ENCODE peak calls at places on chromosomes 13 and 19, in seven cellular contexts. Q is amniotic stem cell; L is activated gamma-delta T cell treated with anti-CD3 and anti-CD28 coated beads, Interleukin-2, amount 50 U/mL, for 16 hours; O is fibroblast of villous mesenchyme; M is dorsolateral prefrontal cortex; W is nephron progenitor cell; G is GM20000. P is an unnamed sample.
A peak's percentile ranks its signal among the peaks of the same experiment; 100 is the strongest.

GRCh38 chr19:52665529-52665928 is 27.4 kb upstream of the ZNF83 start:
- DNase-seq in O (peak; percentile 29), L (no peak), Q (no peak), G (no peak), M (no peak), W (no peak), P (no peak)

GRCh38 chr19:1066748-1067340 is at the start of gene ARHGAP45:
- DNase-seq in L (peak; percentile 73), O (no peak), M (no peak), G (peak; percentile 94), Q (no peak), W (peak; percentile 54), P (no peak)

GRCh38 chr19:46766569-46767317 is 20.5 kb upstream of the STRN4 start:
- DNase-seq in W (peak; percentile 53), L (peak; percentile 46), Q (no peak), M (no peak), O (no peak), G (peak; percentile 69), P (no peak)

GRCh38 chr19:55031178-55031577 is 6.9 kb downstream of the GP6 start:
- DNase-seq in L (no peak), W (no peak), G (no peak), O (no peak), M (no peak), Q (no peak), P (no peak)

GRCh38 chr19:35846038-35846668 is 6.2 kb downstream of the NPHS1 start:
- DNase-seq in M (no peak), O (no peak), L (no peak), W (no peak), Q (no peak), G (no peak), P (no peak)

GRCh38 chr19:39677931-39678889 is 22.5 kb downstream of the LGALS16 start:
- DNase-seq in O (no peak), Q (no peak), W (no peak), L (no peak), G (no peak), M (no peak), P (no peak)

GRCh38 chr13:29497137-29497654 is 98.3 kb downstream of the SLC7A1 start:
- DNase-seq in Q (no peak), M (no peak), O (peak; percentile 32), L (no peak), W (peak; percentile 43), G (no peak), P (no peak)

GRCh38 chr13:101915333-101915732 is 462.9 kb downstream of the ITGBL1 start:
- DNase-seq in L (no peak), W (no peak), G (no peak), Q (no peak), O (no peak), M (no peak), P (no peak)

GRCh38 chr13:97423300-97424045 is 10.5 kb upstream of the RAP2A start:
- DNase-seq in Q (no peak), M (no peak), L (no peak), G (no peak), O (no peak), W (no peak), P (no peak)

GRCh38 chr19:23792784-23793183 is 34.1 kb upstream of the ZNF681 start:
- DNase-seq in G (no peak), O (no peak), W (no peak), Q (no peak), M (no peak), L (no peak), P (no peak)

GRCh38 chr13:48043789-48044503 is 6.4 kb downstream of the NUDT15 start:
- DNase-seq in L (no peak), M (no peak), O (peak; percentile 43), Q (no peak), W (no peak), G (no peak), P (no peak)

GRCh38 chr13:40233731-40234195 is 432.7 kb downstream of the FOXO1 start:
- DNase-seq in Q (no peak), G (no peak), W (peak; percentile 5), L (no peak), M (no peak), O (peak; percentile 36), P (no peak)

GRCh38 chr13:33870046-33870668 is 52.2 kb downstream of the RFC3 start:
- DNase-seq in W (no peak), G (no peak), Q (no peak), O (no peak), M (peak; percentile 85), L (no peak), P (no peak)

GRCh38 chr19:6501740-6502648 is at the start of gene TUBB4A:
- DNase-seq in M (peak; percentile 90), L (no peak), G (peak; percentile 85), O (no peak), W (peak; percentile 60), Q (no peak), P (peak; percentile 85)

GRCh38 chr13:101341464-101341863 is 74.8 kb downstream of the NALCN start:
- DNase-seq in G (no peak), L (no peak), O (peak; percentile 12), Q (no peak), M (no peak), W (no peak), P (no peak)

GRCh38 chr19:34678421-34678820 is 943 bp downstream of the ZNF302 start:
- DNase-seq in L (no peak), G (no peak), M (no peak), W (no peak), Q (no peak), O (no peak), P (no peak)

GRCh38 chr13:59906413-59907027 is 257.2 kb downstream of the DIAPH3 start:
- DNase-seq in W (peak; percentile 4), Q (peak; percentile 21), L (no peak), O (peak; percentile 52), G (peak; percentile 9), M (no peak), P (no peak)

GRCh38 chr19:19009951-19010350 is 23.4 kb downstream of the SUGP2 start:
- DNase-seq in M (no peak), O (no peak), W (no peak), Q (no peak), L (no peak), G (no peak), P (no peak)

GRCh38 chr19:3176715-3177501 is 1.7 kb upstream of the S1PR4 start:
- DNase-seq in W (no peak), L (peak; percentile 47), Q (peak; percentile 22), O (peak; percentile 55), G (no peak), M (no peak), P (no peak)

GRCh38 chr19:2337329-2337707 is 8.8 kb downstream of the SPPL2B start:
- DNase-seq in Q (no peak), O (peak; percentile 75), L (no peak), M (peak; percentile 68), W (peak; percentile 80), G (no peak), P (peak; percentile 55)

GRCh38 chr19:29785955-29786589 is 25.7 kb upstream of the CCNE1 start:
- DNase-seq in O (no peak), Q (no peak), W (no peak), G (peak; percentile 55), L (no peak), M (no peak), P (no peak)

GRCh38 chr13:112819111-112819510 is 129.3 kb downstream of the ATP11A start:
- DNase-seq in Q (no peak), M (no peak), W (no peak), O (no peak), L (no peak), G (no peak), P (no peak)

GRCh38 chr19:37981785-37982475 is 74.9 kb downstream of the SIPA1L3 start:
- DNase-seq in O (peak; percentile 78), M (no peak), W (no peak), Q (no peak), G (no peak), L (no peak), P (no peak)